ENCODE peak calls at places on chromosomes 5 and 9, in four cellular contexts. One of them, this sample, is unnamed. For H3K4me1, the result is how much of the 10 kb centered on the place peaks cover.

GRCh38 chr5:20959347-20959746 is 971.3 kb upstream of the CDH18 start:
- DNase-seq in Panc1: no peak
- DNase-seq in adipocyte: no peak
- DNase-seq in GM23338: no peak
- DNase-seq in this sample: no peak

GRCh38 chr9:5790923-5791322 is 42.0 kb downstream of the ERMP1 start:
- DNase-seq in Panc1: no peak
- DNase-seq in adipocyte: no peak
- DNase-seq in GM23338: no peak
- DNase-seq in this sample: no peak

GRCh38 chr9:21801683-21802417 is 586 bp upstream of the MTAP start:
- DNase-seq in Panc1: no peak
- DNase-seq in adipocyte: peak
- DNase-seq in GM23338: peak
- DNase-seq in this sample: no peak

GRCh38 chr5:127833999-127834953 is 131.1 kb downstream of the CCDC192 start:
- DNase-seq in Panc1: no peak
- DNase-seq in adipocyte: peak
- DNase-seq in GM23338: no peak
- DNase-seq in this sample: no peak

GRCh38 chr5:4065472-4066320 is 470.1 kb downstream of the IRX1 start:
- DNase-seq in Panc1: no peak
- DNase-seq in adipocyte: no peak
- DNase-seq in GM23338: peak
- DNase-seq in this sample: no peak

GRCh38 chr9:107866912-107867311 is 377.3 kb upstream of the KLF4 start:
- DNase-seq in Panc1: no peak
- DNase-seq in adipocyte: peak
- DNase-seq in GM23338: no peak
- DNase-seq in this sample: no peak

GRCh38 chr5:131329187-131329540 is 65.3 kb downstream of the CDC42SE2 start:
- DNase-seq in Panc1: no peak
- DNase-seq in adipocyte: no peak
- DNase-seq in GM23338: no peak
- DNase-seq in this sample: no peak

GRCh38 chr9:12817702-12818101 is 42.9 kb downstream of the LURAP1L start:
- DNase-seq in Panc1: no peak
- DNase-seq in adipocyte: no peak
- DNase-seq in GM23338: no peak
- DNase-seq in this sample: peak

GRCh38 chr9:84519486-84519885 is 150.0 kb upstream of the NTRK2 start:
- DNase-seq in Panc1: no peak
- DNase-seq in adipocyte: no peak
- DNase-seq in GM23338: no peak
- DNase-seq in this sample: no peak

GRCh38 chr9:108618906-108619550 is 236.8 kb downstream of the ACTL7B start:
- DNase-seq in Panc1: no peak
- DNase-seq in adipocyte: no peak
- DNase-seq in GM23338: no peak
- DNase-seq in this sample: no peak

GRCh38 chr5:38018011-38018410 is 178.2 kb upstream of the GDNF start:
- DNase-seq in Panc1: no peak
- DNase-seq in adipocyte: no peak
- DNase-seq in GM23338: no peak
- DNase-seq in this sample: no peak

GRCh38 chr9:21970001-21970799 is 24.0 kb downstream of the CDKN2A start:
- DNase-seq in Panc1: no peak
- DNase-seq in adipocyte: no peak
- DNase-seq in GM23338: peak
- DNase-seq in this sample: no peak

GRCh38 chr5:169350016-169350415 is 49.1 kb upstream of the SLIT3 start:
- DNase-seq in Panc1: no peak
- DNase-seq in adipocyte: peak
- DNase-seq in GM23338: no peak
- DNase-seq in this sample: peak

GRCh38 chr9:18791074-18791473 is 241.9 kb downstream of the SAXO1 start:
- DNase-seq in Panc1: no peak
- DNase-seq in adipocyte: no peak
- DNase-seq in GM23338: peak
- DNase-seq in this sample: no peak

GRCh38 chr5:97764700-97765099 is 581.7 kb upstream of the RIOK2 start:
- DNase-seq in Panc1: peak
- DNase-seq in adipocyte: peak
- DNase-seq in GM23338: no peak
- DNase-seq in this sample: peak

GRCh38 chr5:11310158-11310557 is 549.1 kb upstream of the DAP start:
- DNase-seq in Panc1: no peak
- DNase-seq in adipocyte: no peak
- DNase-seq in GM23338: no peak
- DNase-seq in this sample: no peak

GRCh38 chr9:8816361-8816760 is 1016.8 kb upstream of the DMAC1 start:
- DNase-seq in Panc1: no peak
- DNase-seq in adipocyte: no peak
- DNase-seq in GM23338: peak
- DNase-seq in this sample: no peak

GRCh38 chr5:30401479-30402058 is 791.9 kb upstream of the CDH6 start:
- DNase-seq in Panc1: peak
- DNase-seq in adipocyte: peak
- DNase-seq in GM23338: peak
- DNase-seq in this sample: no peak

GRCh38 chr5:1292139-1292538 is 2.7 kb downstream of the TERT start:
- DNase-seq in Panc1: no peak
- DNase-seq in adipocyte: no peak
- DNase-seq in GM23338: no peak
- DNase-seq in this sample: no peak

GRCh38 chr5:159262472-159262858 is 625 bp upstream of the UBLCP1 start:
- DNase-seq in Panc1: no peak
- DNase-seq in adipocyte: peak
- DNase-seq in GM23338: peak
- DNase-seq in this sample: no peak

GRCh38 chr9:135087489-135087791 is at the start of gene OLFM1:
- DNase-seq in Panc1: no peak
- DNase-seq in adipocyte: peak
- DNase-seq in GM23338: peak
- DNase-seq in this sample: no peak

GRCh38 chr5:108461628-108462367 is 79.9 kb upstream of the FBXL17 start:
- DNase-seq in Panc1: no peak
- DNase-seq in adipocyte: peak
- DNase-seq in GM23338: no peak
- DNase-seq in this sample: no peak

GRCh38 chr5:31993182-31993961 is 180.7 kb downstream of the GOLPH3 start:
- DNase-seq in Panc1: no peak
- DNase-seq in adipocyte: peak
- DNase-seq in GM23338: no peak
- DNase-seq in this sample: no peak
- H3K4me1 ChIP-seq in Panc1: under half
- H3K4me1 ChIP-seq in adipocyte: under half
- H3K4me1 ChIP-seq in GM23338: half or more
- H3K4me1 ChIP-seq in this sample: under half

GRCh38 chr9:68496356-68496755 is 44.3 kb downstream of the TMEM252 start:
- DNase-seq in Panc1: no peak
- DNase-seq in adipocyte: no peak
- DNase-seq in GM23338: no peak
- DNase-seq in this sample: no peak
- H3K4me1 ChIP-seq in Panc1: under half
- H3K4me1 ChIP-seq in adipocyte: under half
- H3K4me1 ChIP-seq in GM23338: under half
- H3K4me1 ChIP-seq in this sample: under half

GRCh38 chr9:26477963-26478362 is 414.6 kb downstream of the CAAP1 start:
- DNase-seq in Panc1: no peak
- DNase-seq in adipocyte: no peak
- DNase-seq in GM23338: no peak
- DNase-seq in this sample: no peak
- H3K4me1 ChIP-seq in Panc1: under half
- H3K4me1 ChIP-seq in adipocyte: under half
- H3K4me1 ChIP-seq in GM23338: under half
- H3K4me1 ChIP-seq in this sample: under half

GRCh38 chr9:114178076-114178475 is 22.7 kb downstream of the COL27A1 start:
- DNase-seq in Panc1: no peak
- DNase-seq in adipocyte: no peak
- DNase-seq in GM23338: no peak
- DNase-seq in this sample: no peak
- H3K4me1 ChIP-seq in Panc1: under half
- H3K4me1 ChIP-seq in adipocyte: under half
- H3K4me1 ChIP-seq in GM23338: under half
- H3K4me1 ChIP-seq in this sample: under half

GRCh38 chr5:112930082-112930344 is 8.0 kb upstream of the REEP5 start:
- DNase-seq in Panc1: no peak
- DNase-seq in adipocyte: no peak
- DNase-seq in GM23338: no peak
- DNase-seq in this sample: no peak
- H3K4me1 ChIP-seq in Panc1: under half
- H3K4me1 ChIP-seq in adipocyte: under half
- H3K4me1 ChIP-seq in GM23338: under half
- H3K4me1 ChIP-seq in this sample: under half

GRCh38 chr9:93579711-93580516 is 3.5 kb downstream of the PHF2 start:
- DNase-seq in Panc1: no peak
- DNase-seq in adipocyte: no peak
- DNase-seq in GM23338: no peak
- DNase-seq in this sample: no peak

GRCh38 chr9:93578844-93579243 is 2.5 kb downstream of the PHF2 start:
- DNase-seq in Panc1: no peak
- DNase-seq in adipocyte: no peak
- DNase-seq in GM23338: no peak
- DNase-seq in this sample: no peak

GRCh38 chr9:93577045-93577939 is 908 bp downstream of the PHF2 start:
- DNase-seq in Panc1: no peak
- DNase-seq in adipocyte: peak
- DNase-seq in GM23338: peak
- DNase-seq in this sample: no peak

GRCh38 chr9:93576296-93577044 is at the start of gene PHF2:
- DNase-seq in Panc1: no peak
- DNase-seq in adipocyte: peak
- DNase-seq in GM23338: peak
- DNase-seq in this sample: no peak

GRCh38 chr9:93577940-93578682 is 1.7 kb downstream of the PHF2 start:
- DNase-seq in Panc1: no peak
- DNase-seq in adipocyte: peak
- DNase-seq in GM23338: no peak
- DNase-seq in this sample: no peak
- H3K4me1 ChIP-seq in Panc1: under half
- H3K4me1 ChIP-seq in adipocyte: under half
- H3K4me1 ChIP-seq in GM23338: under half
- H3K4me1 ChIP-seq in this sample: under half

DNA sequence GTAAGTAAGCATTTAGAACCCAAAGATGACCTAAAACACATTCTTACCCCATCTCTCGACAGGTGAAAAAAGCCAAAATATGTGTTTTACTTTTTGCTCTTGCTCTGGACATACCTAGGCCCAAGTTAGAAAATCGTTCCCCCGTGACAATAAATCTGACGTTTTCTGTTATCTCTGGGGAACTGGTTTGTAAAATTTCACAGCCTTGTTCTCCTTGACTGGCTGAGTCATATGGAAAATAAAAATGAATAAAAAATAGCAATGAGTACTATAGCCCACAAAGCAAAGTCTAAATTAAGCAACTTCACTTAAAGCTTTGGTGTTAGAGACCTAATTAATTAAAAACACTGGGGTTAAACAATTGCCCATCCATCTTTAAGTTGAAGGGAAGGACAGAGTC is 286.9 kb upstream of the CLINT1 start:
- DNase-seq in Panc1: no peak
- DNase-seq in adipocyte: no peak
- DNase-seq in GM23338: no peak
- DNase-seq in this sample: no peak
- H3K4me1 ChIP-seq in Panc1: under half
- H3K4me1 ChIP-seq in adipocyte: under half
- H3K4me1 ChIP-seq in GM23338: under half
- H3K4me1 ChIP-seq in this sample: under half

GRCh38 chr9:95084254-95084934 is 233.1 kb downstream of the FANCC start:
- DNase-seq in Panc1: no peak
- DNase-seq in adipocyte: no peak
- DNase-seq in GM23338: no peak
- DNase-seq in this sample: no peak

GRCh38 chr9:95081998-95082397 is 235.5 kb downstream of the FANCC start:
- DNase-seq in Panc1: no peak
- DNase-seq in adipocyte: no peak
- DNase-seq in GM23338: no peak
- DNase-seq in this sample: no peak

GRCh38 chr9:95083086-95083768 is 234.3 kb downstream of the FANCC start:
- DNase-seq in Panc1: no peak
- DNase-seq in adipocyte: no peak
- DNase-seq in GM23338: no peak
- DNase-seq in this sample: no peak

GRCh38 chr9:95080961-95081658 is 236.4 kb downstream of the FANCC start:
- DNase-seq in Panc1: no peak
- DNase-seq in adipocyte: no peak
- DNase-seq in GM23338: no peak
- DNase-seq in this sample: no peak

GRCh38 chr9:95082401-95083084 is 235.0 kb downstream of the FANCC start:
- DNase-seq in Panc1: no peak
- DNase-seq in adipocyte: no peak
- DNase-seq in GM23338: no peak
- DNase-seq in this sample: no peak
- H3K4me1 ChIP-seq in Panc1: under half
- H3K4me1 ChIP-seq in adipocyte: under half
- H3K4me1 ChIP-seq in GM23338: under half
- H3K4me1 ChIP-seq in this sample: under half

GRCh38 chr9:97506787-97507186 is 5.3 kb downstream of the TMOD1 start:
- DNase-seq in Panc1: no peak
- DNase-seq in adipocyte: no peak
- DNase-seq in GM23338: no peak
- DNase-seq in this sample: no peak
- H3K4me1 ChIP-seq in Panc1: under half
- H3K4me1 ChIP-seq in adipocyte: under half
- H3K4me1 ChIP-seq in GM23338: under half
- H3K4me1 ChIP-seq in this sample: under half

This sample was measured in keratinocyte.